ENCODE peak calls at places on chromosomes 2 and 18, in nine cellular contexts. P, Q, I, Y, E, U, R, A and N are unnamed samples.

GRCh38 chr2:64698668-64699444 is 45.1 kb upstream of the SERTAD2 start:
- DNase-seq in P (no peak), Q (no peak), I (no peak), Y (no peak), E (peak), U (no peak), R (no peak), A (peak), N (peak)

GRCh38 chr2:154762638-154763037 is 64.1 kb downstream of the KCNJ3 start:
- DNase-seq in P (no peak), Q (no peak), I (no peak), Y (no peak), E (no peak), U (no peak), R (no peak), A (no peak), N (no peak)

GRCh38 chr2:18118703-18119102 is 240.2 kb downstream of the KCNS3 start:
- DNase-seq in P (no peak), Q (no peak), I (no peak), Y (no peak), E (no peak), U (no peak), R (no peak), A (peak), N (no peak)

GRCh38 chr2:143528021-143528420 is 398.8 kb downstream of the ARHGAP15 start:
- DNase-seq in P (no peak), Q (no peak), I (no peak), Y (no peak), E (no peak), U (no peak), R (no peak), A (no peak), N (no peak)

GRCh38 chr2:63048367-63049171 is 2.1 kb upstream of the OTX1 start:
- DNase-seq in P (no peak), Q (no peak), I (no peak), Y (no peak), E (no peak), U (no peak), R (no peak), A (peak), N (peak)

GRCh38 chr2:165810418-165810817 is 16.4 kb upstream of the GALNT3 start:
- DNase-seq in P (no peak), Q (no peak), I (no peak), Y (no peak), E (no peak), U (no peak), R (no peak), A (no peak), N (no peak)

GRCh38 chr2:10844083-10844482 is 31.5 kb upstream of the PDIA6 start:
- DNase-seq in P (no peak), Q (peak), I (no peak), Y (peak), E (no peak), U (no peak), R (no peak), A (peak), N (no peak)

GRCh38 chr2:10617241-10617640 is 72.5 kb downstream of the NOL10 start:
- DNase-seq in P (no peak), Q (no peak), I (no peak), Y (no peak), E (no peak), U (no peak), R (no peak), A (no peak), N (no peak)

GRCh38 chr18:48462510-48462909 is 53.3 kb upstream of the ZBTB7C start:
- DNase-seq in P (no peak), Q (no peak), I (no peak), Y (no peak), E (no peak), U (no peak), R (no peak), A (no peak), N (no peak)

GRCh38 chr2:128689971-128690370 is 371.3 kb upstream of the HS6ST1 start:
- DNase-seq in P (no peak), Q (no peak), I (no peak), Y (no peak), E (no peak), U (no peak), R (no peak), A (no peak), N (no peak)

GRCh38 chr2:122020377-122020776 is 264.9 kb downstream of the TSN start:
- DNase-seq in P (no peak), Q (no peak), I (no peak), Y (no peak), E (no peak), U (no peak), R (no peak), A (no peak), N (no peak)